ENCODE peak calls at places on chromosomes 5 and 9, in eight cellular contexts. T is GM23248; Y is astrocyte; E is effector memory CD4-positive, alpha-beta T cell; U is cardiac muscle cell; O is IMR-90; X is AG04450; B is CD4-positive, alpha-beta T cell. W is an unnamed sample.

GRCh38 chr5:146221234-146221633 is 17.8 kb downstream of the RBM27 start:
- DNase-seq in T (no peak), Y (no peak), E (no peak), U (no peak), O (no peak), X (no peak), B (no peak), W (no peak)

GRCh38 chr5:169006878-169007790 is 293.8 kb downstream of the SLIT3 start:
- DNase-seq in T (peak), Y (peak), E (no peak), U (no peak), O (no peak), X (no peak), B (no peak), W (no peak)

GRCh38 chr5:177325868-177326381 is 14.2 kb upstream of the MXD3 start:
- DNase-seq in T (peak), Y (no peak), E (no peak), U (no peak), O (no peak), X (no peak), B (no peak), W (no peak)

GRCh38 chr5:148739524-148739923 is 85.2 kb upstream of the HTR4 start:
- DNase-seq in T (no peak), Y (peak), E (no peak), U (no peak), O (peak), X (no peak), B (no peak), W (no peak)

GRCh38 chr5:62506659-62507460 is 71.8 kb upstream of the LRRC70 start:
- DNase-seq in T (no peak), Y (no peak), E (no peak), U (no peak), O (no peak), X (no peak), B (no peak), W (no peak)

GRCh38 chr9:6655036-6655435 is 9.5 kb upstream of the GLDC start:
- DNase-seq in T (no peak), Y (no peak), E (no peak), U (no peak), O (no peak), X (no peak), B (no peak), W (no peak)

GRCh38 chr5:132070460-132071337 is 2.9 kb upstream of the CSF2 start:
- DNase-seq in T (peak), Y (peak), E (no peak), U (peak), O (peak), X (no peak), B (no peak), W (no peak)

GRCh38 chr5:131542723-131543122 is 92.3 kb downstream of the RAPGEF6 start:
- DNase-seq in T (no peak), Y (no peak), E (no peak), U (no peak), O (no peak), X (no peak), B (no peak), W (no peak)

GRCh38 chr5:177602458-177602830 is 2.5 kb downstream of the B4GALT7 start:
- DNase-seq in T (no peak), Y (no peak), E (no peak), U (no peak), O (no peak), X (no peak), B (no peak), W (no peak)

GRCh38 chr5:172632346-172633092 is 8.5 kb upstream of the NEURL1B start:
- DNase-seq in T (no peak), Y (no peak), E (no peak), U (no peak), O (no peak), X (no peak), B (no peak), W (no peak)

GRCh38 chr5:139969318-139969717 is 73.8 kb downstream of the NRG2 start:
- DNase-seq in T (no peak), Y (no peak), E (no peak), U (no peak), O (no peak), X (no peak), B (no peak), W (no peak)

GRCh38 chr5:132812123-132812948 is 766 bp upstream of the SOWAHA start:
- DNase-seq in T (no peak), Y (no peak), E (no peak), U (no peak), O (no peak), X (no peak), B (no peak), W (no peak)

GRCh38 chr5:6166698-6167394 is 211.5 kb downstream of the MED10 start:
- DNase-seq in T (no peak), Y (no peak), E (no peak), U (no peak), O (no peak), X (no peak), B (no peak), W (no peak)

GRCh38 chr5:1722877-1723276 is 76.8 kb downstream of the MRPL36 start:
- DNase-seq in T (no peak), Y (no peak), E (no peak), U (no peak), O (no peak), X (no peak), B (no peak), W (no peak)

GRCh38 chr5:179186092-179186419 is 125.9 kb downstream of the ZNF354C start:
- DNase-seq in T (no peak), Y (no peak), E (no peak), U (no peak), O (no peak), X (no peak), B (no peak), W (no peak)

GRCh38 chr9:120583958-120584369 is 4.0 kb upstream of the CDK5RAP2 start:
- DNase-seq in T (peak), Y (peak), E (peak), U (peak), O (peak), X (peak), B (peak), W (peak)

GRCh38 chr9:123382659-123383511 is 26.9 kb downstream of the CRB2 start:
- DNase-seq in T (no peak), Y (no peak), E (no peak), U (no peak), O (no peak), X (no peak), B (no peak), W (no peak)

GRCh38 chr5:142222235-142222880 is 102.5 kb downstream of the SPRY4 start:
- DNase-seq in T (no peak), Y (no peak), E (no peak), U (no peak), O (no peak), X (no peak), B (no peak), W (no peak)

GRCh38 chr9:92324889-92325268 is 271 bp downstream of the NOL8 start:
- DNase-seq in T (peak), Y (no peak), E (no peak), U (no peak), O (no peak), X (no peak), B (no peak), W (no peak)

GRCh38 chr9:113659039-113659438 is 195.5 kb downstream of the RGS3 start:
- DNase-seq in T (no peak), Y (no peak), E (no peak), U (no peak), O (no peak), X (no peak), B (no peak), W (no peak)

GRCh38 chr5:2996248-2996647 is 244.8 kb upstream of the IRX2 start:
- DNase-seq in T (peak), Y (peak), E (no peak), U (no peak), O (no peak), X (no peak), B (no peak), W (no peak)

GRCh38 chr5:135095871-135096270 is 61.8 kb upstream of the PITX1 start:
- DNase-seq in T (no peak), Y (no peak), E (no peak), U (no peak), O (no peak), X (no peak), B (no peak), W (no peak)

GRCh38 chr5:32076699-32077695 is 97.1 kb downstream of the GOLPH3 start:
- DNase-seq in T (peak), Y (peak), E (no peak), U (peak), O (peak), X (peak), B (peak), W (no peak)

GRCh38 chr5:153965102-153965645 is 73.5 kb downstream of the FAM114A2 start:
- DNase-seq in T (peak), Y (no peak), E (no peak), U (peak), O (peak), X (peak), B (peak), W (no peak)

GRCh38 chr9:136110082-136111061 is 8.3 kb downstream of the TMEM250 start:
- DNase-seq in T (peak), Y (no peak), E (no peak), U (peak), O (peak), X (no peak), B (peak), W (peak)

GRCh38 chr9:136107155-136107952 is 11.3 kb downstream of the TMEM250 start:
- DNase-seq in T (no peak), Y (no peak), E (peak), U (no peak), O (no peak), X (no peak), B (peak), W (no peak)

GRCh38 chr9:136109351-136110081 is 9.2 kb downstream of the TMEM250 start:
- DNase-seq in T (peak), Y (peak), E (peak), U (peak), O (peak), X (peak), B (peak), W (peak)

GRCh38 chr9:136108648-136109266 is 9.9 kb downstream of the TMEM250 start:
- DNase-seq in T (no peak), Y (no peak), E (no peak), U (no peak), O (no peak), X (no peak), B (no peak), W (no peak)

DNA sequence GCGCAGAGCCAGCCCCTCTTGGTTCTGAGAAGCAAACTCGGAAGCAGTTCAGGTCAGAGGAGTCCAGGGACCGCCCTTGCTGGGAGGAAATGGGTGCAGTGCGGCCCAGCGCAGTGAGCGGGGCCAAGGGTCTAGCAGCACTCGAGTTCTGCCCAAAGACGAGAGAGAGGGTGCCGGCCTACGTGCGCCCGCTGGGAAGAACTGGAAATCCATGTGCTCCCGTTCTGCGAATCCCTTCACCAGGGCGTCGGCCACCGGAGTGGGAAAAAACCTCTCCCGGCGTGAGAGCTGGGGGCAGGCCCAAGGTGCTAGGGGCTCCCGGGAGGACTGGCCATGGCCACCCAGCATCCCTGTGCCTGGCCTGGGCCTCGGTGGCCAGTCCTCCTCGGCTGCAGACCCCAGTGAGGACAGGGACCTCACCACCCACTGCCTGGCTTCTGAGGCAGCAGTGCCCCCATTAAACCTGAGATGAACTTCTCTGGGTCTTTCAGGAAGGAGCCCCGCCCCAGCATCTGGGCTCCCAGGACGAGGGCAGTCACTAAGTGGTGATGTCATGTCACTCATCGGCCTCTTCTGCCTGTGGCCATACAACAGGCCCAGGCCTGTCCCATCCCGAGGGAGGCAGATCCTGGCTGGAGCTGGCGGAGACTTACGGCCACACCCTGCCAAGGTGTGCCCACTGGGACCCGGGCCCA is 10.6 kb downstream of the TMEM250 start:
- DNase-seq in T (peak), Y (no peak), E (no peak), U (no peak), O (no peak), X (no peak), B (no peak), W (no peak)
- H3K27ac ChIP-seq in T (no peak), Y (no peak), E (no peak), U (no peak), O (no peak), X (no peak), B (peak), W (peak)

GRCh38 chr9:93461414-93461743 is 8.0 kb upstream of the FAM120AOS start:
- DNase-seq in T (no peak), Y (no peak), E (no peak), U (no peak), O (no peak), X (no peak), B (no peak), W (no peak)
- H3K27ac ChIP-seq in T (no peak), Y (no peak), E (no peak), U (no peak), O (no peak), X (no peak), B (no peak), W (no peak)

GRCh38 chr9:127974769-127975261 is 6.0 kb downstream of the EEIG1 start:
- DNase-seq in T (peak), Y (no peak), E (no peak), U (peak), O (no peak), X (no peak), B (no peak), W (no peak)
- H3K27ac ChIP-seq in T (no peak), Y (no peak), E (peak), U (no peak), O (no peak), X (no peak), B (peak), W (peak)

GRCh38 chr9:99682870-99683269 is 138.8 kb upstream of the NR4A3 start:
- DNase-seq in T (no peak), Y (no peak), E (no peak), U (no peak), O (no peak), X (no peak), B (no peak), W (no peak)

GRCh38 chr9:99682378-99682777 is 139.3 kb upstream of the NR4A3 start:
- DNase-seq in T (no peak), Y (no peak), E (no peak), U (no peak), O (no peak), X (no peak), B (no peak), W (no peak)

GRCh38 chr9:99678550-99678949 is 143.1 kb upstream of the NR4A3 start:
- DNase-seq in T (no peak), Y (no peak), E (no peak), U (no peak), O (no peak), X (no peak), B (no peak), W (no peak)

GRCh38 chr9:99680191-99680590 is 141.5 kb upstream of the NR4A3 start:
- DNase-seq in T (peak), Y (peak), E (no peak), U (no peak), O (peak), X (no peak), B (no peak), W (no peak)

DNA sequence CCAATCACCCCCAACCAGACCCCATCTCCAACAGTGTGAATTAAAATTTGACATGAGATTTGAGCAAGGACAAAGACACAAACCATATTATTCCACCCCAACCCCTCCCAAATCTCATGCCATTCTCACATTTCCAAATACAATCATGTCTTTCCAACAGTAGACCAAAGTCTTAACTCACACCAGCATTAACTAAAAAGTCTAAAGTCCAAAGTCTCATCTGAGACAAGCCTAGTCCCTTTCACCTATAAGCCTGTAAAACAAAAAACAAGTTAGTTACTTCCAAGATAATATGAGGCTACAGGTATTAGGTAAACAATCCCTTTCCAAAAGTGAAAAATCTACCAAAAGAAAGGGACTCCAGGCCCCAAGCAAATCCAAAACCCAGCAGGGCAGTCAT is 140.6 kb upstream of the NR4A3 start:
- DNase-seq in T (no peak), Y (no peak), E (no peak), U (no peak), O (no peak), X (no peak), B (no peak), W (no peak)
- H3K27ac ChIP-seq in T (no peak), Y (no peak), E (no peak), U (no peak), O (no peak), X (no peak), B (no peak), W (no peak)